ENCODE peak calls at places on chromosomes 13 and 19, in ten cellular contexts. One of them, this sample, is unnamed.
A peak's percentile ranks its signal among the peaks of the same experiment; 100 is the strongest.

GRCh38 chr19:4581381-4582111 is 22.1 kb upstream of the SEMA6B start:
- DNase-seq in thoracic aorta: no peak
- DNase-seq in stimulated activated CD4-positive, alpha-beta T cell treated with anti-CD3 and anti-CD28 coated beads, Interleukin-4, amount 100 ng/mL, for 24 hours: no peak
- DNase-seq in fibroblast of the conjunctiva: no peak
- DNase-seq in GM04504: no peak
- DNase-seq in NCI-H2081: peak; percentile 46
- DNase-seq in SK-N-DZ: no peak
- DNase-seq in stimulated activated naive B cell treated with anti-CD40 and anti-IgM and Interleukin-4, amounts not matched to agents 10 μg/mL and 1 μg/mL and 100 μg/mL, for 72 hours: no peak
- DNase-seq in naive thymus-derived CD4-positive, alpha-beta T cell: no peak
- DNase-seq in stimulated activated CD8-positive, alpha-beta memory T cell treated with anti-CD3 and anti-CD28 coated beads, Interleukin-2, amount 100 ng/mL, for 1 hour: no peak
- DNase-seq in this sample: no peak

GRCh38 chr13:111315347-111315995 is 5.0 kb upstream of the TEX29 start:
- DNase-seq in thoracic aorta: no peak
- DNase-seq in stimulated activated CD4-positive, alpha-beta T cell treated with anti-CD3 and anti-CD28 coated beads, Interleukin-4, amount 100 ng/mL, for 24 hours: no peak
- DNase-seq in fibroblast of the conjunctiva: no peak
- DNase-seq in GM04504: no peak
- DNase-seq in NCI-H2081: peak; percentile 48
- DNase-seq in SK-N-DZ: no peak
- DNase-seq in stimulated activated naive B cell treated with anti-CD40 and anti-IgM and Interleukin-4, amounts not matched to agents 10 μg/mL and 1 μg/mL and 100 μg/mL, for 72 hours: no peak
- DNase-seq in naive thymus-derived CD4-positive, alpha-beta T cell: no peak
- DNase-seq in stimulated activated CD8-positive, alpha-beta memory T cell treated with anti-CD3 and anti-CD28 coated beads, Interleukin-2, amount 100 ng/mL, for 1 hour: no peak
- DNase-seq in this sample: no peak

GRCh38 chr13:109687559-109688448 is 98.6 kb downstream of the IRS2 start:
- DNase-seq in thoracic aorta: no peak
- DNase-seq in stimulated activated CD4-positive, alpha-beta T cell treated with anti-CD3 and anti-CD28 coated beads, Interleukin-4, amount 100 ng/mL, for 24 hours: no peak
- DNase-seq in fibroblast of the conjunctiva: no peak
- DNase-seq in GM04504: no peak
- DNase-seq in NCI-H2081: peak; percentile 59
- DNase-seq in SK-N-DZ: no peak
- DNase-seq in stimulated activated naive B cell treated with anti-CD40 and anti-IgM and Interleukin-4, amounts not matched to agents 10 μg/mL and 1 μg/mL and 100 μg/mL, for 72 hours: no peak
- DNase-seq in naive thymus-derived CD4-positive, alpha-beta T cell: no peak
- DNase-seq in stimulated activated CD8-positive, alpha-beta memory T cell treated with anti-CD3 and anti-CD28 coated beads, Interleukin-2, amount 100 ng/mL, for 1 hour: no peak
- DNase-seq in this sample: no peak

GRCh38 chr19:12374026-12374425 is 8.5 kb upstream of the ZNF442 start:
- DNase-seq in thoracic aorta: no peak
- DNase-seq in stimulated activated CD4-positive, alpha-beta T cell treated with anti-CD3 and anti-CD28 coated beads, Interleukin-4, amount 100 ng/mL, for 24 hours: no peak
- DNase-seq in fibroblast of the conjunctiva: no peak
- DNase-seq in GM04504: no peak
- DNase-seq in NCI-H2081: no peak
- DNase-seq in SK-N-DZ: no peak
- DNase-seq in stimulated activated naive B cell treated with anti-CD40 and anti-IgM and Interleukin-4, amounts not matched to agents 10 μg/mL and 1 μg/mL and 100 μg/mL, for 72 hours: no peak
- DNase-seq in naive thymus-derived CD4-positive, alpha-beta T cell: no peak
- DNase-seq in stimulated activated CD8-positive, alpha-beta memory T cell treated with anti-CD3 and anti-CD28 coated beads, Interleukin-2, amount 100 ng/mL, for 1 hour: no peak
- DNase-seq in this sample: no peak

GRCh38 chr19:41427647-41428480 is 690 bp upstream of the B3GNT8 start:
- DNase-seq in thoracic aorta: no peak
- DNase-seq in stimulated activated CD4-positive, alpha-beta T cell treated with anti-CD3 and anti-CD28 coated beads, Interleukin-4, amount 100 ng/mL, for 24 hours: peak; percentile 32
- DNase-seq in fibroblast of the conjunctiva: no peak
- DNase-seq in GM04504: no peak
- DNase-seq in NCI-H2081: no peak
- DNase-seq in SK-N-DZ: peak; percentile 58
- DNase-seq in stimulated activated naive B cell treated with anti-CD40 and anti-IgM and Interleukin-4, amounts not matched to agents 10 μg/mL and 1 μg/mL and 100 μg/mL, for 72 hours: no peak
- DNase-seq in naive thymus-derived CD4-positive, alpha-beta T cell: no peak
- DNase-seq in stimulated activated CD8-positive, alpha-beta memory T cell treated with anti-CD3 and anti-CD28 coated beads, Interleukin-2, amount 100 ng/mL, for 1 hour: peak; percentile 16
- DNase-seq in this sample: peak; percentile 89

GRCh38 chr13:71359641-71360040 is 507.4 kb downstream of the DACH1 start:
- DNase-seq in thoracic aorta: no peak
- DNase-seq in stimulated activated CD4-positive, alpha-beta T cell treated with anti-CD3 and anti-CD28 coated beads, Interleukin-4, amount 100 ng/mL, for 24 hours: no peak
- DNase-seq in fibroblast of the conjunctiva: no peak
- DNase-seq in GM04504: no peak
- DNase-seq in NCI-H2081: no peak
- DNase-seq in SK-N-DZ: no peak
- DNase-seq in stimulated activated naive B cell treated with anti-CD40 and anti-IgM and Interleukin-4, amounts not matched to agents 10 μg/mL and 1 μg/mL and 100 μg/mL, for 72 hours: no peak
- DNase-seq in naive thymus-derived CD4-positive, alpha-beta T cell: no peak
- DNase-seq in stimulated activated CD8-positive, alpha-beta memory T cell treated with anti-CD3 and anti-CD28 coated beads, Interleukin-2, amount 100 ng/mL, for 1 hour: no peak
- DNase-seq in this sample: no peak

GRCh38 chr19:2096543-2097329 is at the start of gene IZUMO4:
- DNase-seq in thoracic aorta: peak; percentile 95
- DNase-seq in stimulated activated CD4-positive, alpha-beta T cell treated with anti-CD3 and anti-CD28 coated beads, Interleukin-4, amount 100 ng/mL, for 24 hours: peak; percentile 99
- DNase-seq in fibroblast of the conjunctiva: peak; percentile 96
- DNase-seq in GM04504: peak; percentile 94
- DNase-seq in NCI-H2081: peak; percentile 97
- DNase-seq in SK-N-DZ: no peak
- DNase-seq in stimulated activated naive B cell treated with anti-CD40 and anti-IgM and Interleukin-4, amounts not matched to agents 10 μg/mL and 1 μg/mL and 100 μg/mL, for 72 hours: peak; percentile 98
- DNase-seq in naive thymus-derived CD4-positive, alpha-beta T cell: peak; percentile 100
- DNase-seq in stimulated activated CD8-positive, alpha-beta memory T cell treated with anti-CD3 and anti-CD28 coated beads, Interleukin-2, amount 100 ng/mL, for 1 hour: peak; percentile 100
- DNase-seq in this sample: peak; percentile 100

GRCh38 chr13:35791191-35791902 is 314.9 kb upstream of the MAB21L1 start:
- DNase-seq in thoracic aorta: no peak
- DNase-seq in stimulated activated CD4-positive, alpha-beta T cell treated with anti-CD3 and anti-CD28 coated beads, Interleukin-4, amount 100 ng/mL, for 24 hours: no peak
- DNase-seq in fibroblast of the conjunctiva: no peak
- DNase-seq in GM04504: peak; percentile 64
- DNase-seq in NCI-H2081: no peak
- DNase-seq in SK-N-DZ: no peak
- DNase-seq in stimulated activated naive B cell treated with anti-CD40 and anti-IgM and Interleukin-4, amounts not matched to agents 10 μg/mL and 1 μg/mL and 100 μg/mL, for 72 hours: no peak
- DNase-seq in naive thymus-derived CD4-positive, alpha-beta T cell: no peak
- DNase-seq in stimulated activated CD8-positive, alpha-beta memory T cell treated with anti-CD3 and anti-CD28 coated beads, Interleukin-2, amount 100 ng/mL, for 1 hour: no peak
- DNase-seq in this sample: no peak

GRCh38 chr19:56625708-56626107 is 17.3 kb upstream of the SMIM17 start:
- DNase-seq in thoracic aorta: no peak
- DNase-seq in stimulated activated CD4-positive, alpha-beta T cell treated with anti-CD3 and anti-CD28 coated beads, Interleukin-4, amount 100 ng/mL, for 24 hours: no peak
- DNase-seq in fibroblast of the conjunctiva: no peak
- DNase-seq in GM04504: no peak
- DNase-seq in NCI-H2081: no peak
- DNase-seq in SK-N-DZ: no peak
- DNase-seq in stimulated activated naive B cell treated with anti-CD40 and anti-IgM and Interleukin-4, amounts not matched to agents 10 μg/mL and 1 μg/mL and 100 μg/mL, for 72 hours: no peak
- DNase-seq in naive thymus-derived CD4-positive, alpha-beta T cell: no peak
- DNase-seq in stimulated activated CD8-positive, alpha-beta memory T cell treated with anti-CD3 and anti-CD28 coated beads, Interleukin-2, amount 100 ng/mL, for 1 hour: no peak
- DNase-seq in this sample: peak; percentile 37

GRCh38 chr13:25980255-25980654 is 71.6 kb downstream of the SHISA2 start:
- DNase-seq in thoracic aorta: no peak
- DNase-seq in stimulated activated CD4-positive, alpha-beta T cell treated with anti-CD3 and anti-CD28 coated beads, Interleukin-4, amount 100 ng/mL, for 24 hours: no peak
- DNase-seq in fibroblast of the conjunctiva: no peak
- DNase-seq in GM04504: no peak
- DNase-seq in NCI-H2081: peak; percentile 9
- DNase-seq in SK-N-DZ: peak; percentile 70
- DNase-seq in stimulated activated naive B cell treated with anti-CD40 and anti-IgM and Interleukin-4, amounts not matched to agents 10 μg/mL and 1 μg/mL and 100 μg/mL, for 72 hours: no peak
- DNase-seq in naive thymus-derived CD4-positive, alpha-beta T cell: no peak
- DNase-seq in stimulated activated CD8-positive, alpha-beta memory T cell treated with anti-CD3 and anti-CD28 coated beads, Interleukin-2, amount 100 ng/mL, for 1 hour: no peak
- DNase-seq in this sample: no peak

This sample was measured in lower leg skin.